ENCODE peak calls at places on chromosomes 2 and 18, in six cellular contexts. J is pancreas, H is gastrocnemius medialis, V is thoracic aorta, X is spleen, N is tibial artery. L is an unnamed sample.

GRCh38 chr18:24672165-24672950 is 211.9 kb downstream of the HRH4 start:
- DNase-seq in V (no peak), J (no peak), H (no peak), X (no peak), N (no peak), L (no peak)

GRCh38 chr18:23650963-23651927 is 11.5 kb downstream of the ANKRD29 start:
- DNase-seq in N (no peak), V (no peak), X (no peak), J (no peak), H (no peak), L (peak; percentile 40)

GRCh38 chr2:7748717-7749415 is 831.7 kb downstream of the RNF144A start:
- DNase-seq in J (no peak), H (no peak), N (no peak), V (no peak), X (no peak), L (no peak)

GRCh38 chr2:1091895-1092585 is 141.4 kb downstream of the SNTG2 start:
- DNase-seq in X (no peak), H (no peak), J (no peak), N (no peak), V (no peak), L (no peak)

GRCh38 chr2:45585267-45585861 is 25.7 kb downstream of the SRBD1 start:
- DNase-seq in V (peak; percentile 11), X (no peak), N (no peak), J (no peak), H (no peak), L (no peak)

GRCh38 chr2:203908344-203909185 is 28.0 kb upstream of the ICOS start:
- DNase-seq in J (no peak), N (no peak), V (no peak), H (no peak), X (no peak), L (no peak)

GRCh38 chr18:48655460-48655859 is 116.6 kb downstream of the CTIF start:
- DNase-seq in X (no peak), J (no peak), H (no peak), V (no peak), N (no peak), L (no peak)

GRCh38 chr18:11163668-11164067 is 14.3 kb upstream of the PIEZO2 start:
- DNase-seq in H (no peak), J (no peak), V (no peak), N (no peak), X (no peak), L (no peak)

GRCh38 chr18:79902640-79903039 is 48.8 kb downstream of the SLC66A2 start:
- DNase-seq in J (no peak), X (peak; percentile 65), N (peak; percentile 60), V (no peak), H (peak; percentile 9), L (no peak)

GRCh38 chr2:46167924-46168323 is 129.3 kb upstream of the EPAS1 start:
- DNase-seq in X (no peak), H (no peak), N (no peak), V (no peak), J (no peak), L (no peak)

GRCh38 chr2:159562248-159562647 is 54.1 kb downstream of the BAZ2B start:
- DNase-seq in H (no peak), N (no peak), X (no peak), V (no peak), J (no peak), L (peak; percentile 8)

GRCh38 chr2:83742117-83742782 is 716.8 kb downstream of the SUCLG1 start:
- DNase-seq in N (peak; percentile 60), J (no peak), V (no peak), X (no peak), H (peak; percentile 15), L (peak; percentile 71)

GRCh38 chr2:128268611-128269357 is 49.9 kb downstream of the HS6ST1 start:
- DNase-seq in J (peak; percentile 65), H (no peak), N (peak; percentile 58), V (no peak), X (no peak), L (no peak)

GRCh38 chr2:110816404-110817365 is 84.3 kb downstream of the ACOXL start:
- DNase-seq in N (no peak), H (peak; percentile 92), V (no peak), X (no peak), J (no peak), L (no peak)

GRCh38 chr2:32697156-32697555 is 69.3 kb downstream of the TTC27 start:
- DNase-seq in X (no peak), V (no peak), N (no peak), H (no peak), J (no peak), L (no peak)

GRCh38 chr18:7032537-7032936 is 85.1 kb downstream of the LAMA1 start:
- DNase-seq in V (no peak), X (no peak), H (no peak), J (no peak), N (no peak), L (no peak)

GRCh38 chr2:216985658-216986141 is 125.8 kb upstream of the TNP1 start:
- DNase-seq in V (no peak), H (no peak), X (no peak), J (no peak), N (no peak), L (no peak)

GRCh38 chr2:18589354-18589753 is at the start of gene NT5C1B:
- DNase-seq in N (no peak), X (no peak), J (no peak), H (no peak), V (no peak), L (no peak)
- TF ChIP-seq CTCF in N (no peak), X (no peak), J (no peak), H (no peak), V (no peak), L (no peak)

GRCh38 chr2:176446718-176447414 is 177.6 kb downstream of the MTX2 start:
- DNase-seq in N (no peak), J (no peak), V (no peak), H (no peak), X (no peak), L (no peak)

GRCh38 chr2:176447616-176448015 is 178.4 kb downstream of the MTX2 start:
- DNase-seq in H (no peak), N (no peak), J (no peak), X (no peak), V (no peak), L (no peak)

GRCh38 chr2:176449852-176450251 is 180.6 kb downstream of the MTX2 start:
- DNase-seq in H (no peak), X (no peak), V (no peak), N (no peak), J (no peak), L (no peak)

GRCh38 chr2:176443941-176444340 is 174.7 kb downstream of the MTX2 start:
- DNase-seq in V (no peak), J (no peak), H (no peak), N (no peak), X (no peak), L (no peak)

GRCh38 chr2:176445831-176446433 is 176.7 kb downstream of the MTX2 start:
- DNase-seq in N (no peak), V (no peak), J (no peak), H (no peak), X (no peak), L (no peak)
- H3K4me3 ChIP-seq in N (no peak overlapping the region), V (no peak overlapping the region), J (no peak overlapping the region), H (no peak overlapping the region), X (no peak overlapping the region), L (no peak overlapping the region)

GRCh38 chr2:196758474-196759377 is 40.8 kb downstream of the GTF3C3 start:
- DNase-seq in H (no peak), V (no peak), J (no peak), N (no peak), X (no peak), L (no peak)
- TF ChIP-seq CTCF in H (no peak), V (peak; percentile 17), J (no peak), N (peak; percentile 25), X (no peak), L (peak; percentile 26)

GRCh38 chr2:176096243-176096985 is 3.2 kb upstream of the HOXD12 start:
- DNase-seq in V (no peak), X (no peak), J (no peak), N (no peak), H (no peak), L (no peak)
- H3K4me3 ChIP-seq in V (peak overlapping the region; percentile 56), X (peak overlapping the region; percentile 43), J (no peak overlapping the region), N (peak overlapping the region; percentile 13), H (peak overlapping the region; percentile 62), L (no peak overlapping the region)

DNA sequence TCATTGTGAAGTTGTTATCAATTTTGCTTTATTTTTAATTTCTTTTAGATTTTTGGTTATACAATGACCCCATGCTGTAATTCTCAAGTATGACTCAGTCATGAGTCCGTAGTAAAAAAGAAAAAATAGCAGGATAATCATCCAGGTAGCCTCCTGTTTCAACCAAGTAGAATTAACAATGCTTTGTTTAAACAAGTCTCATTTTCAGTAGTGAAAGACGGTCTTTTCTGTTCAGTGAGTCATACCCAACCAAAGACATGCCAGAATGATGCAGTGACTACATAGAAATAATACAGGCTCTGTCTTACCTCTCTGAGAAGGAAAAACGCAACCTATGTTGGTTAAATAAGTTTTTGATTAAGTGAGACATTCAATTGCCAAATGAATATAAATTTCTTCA is 67.8 kb upstream of the DSC1 start:
- DNase-seq in V (no peak), J (no peak), N (no peak), X (no peak), H (no peak), L (no peak)
- TF ChIP-seq CTCF in V (no peak), J (no peak), N (no peak), X (no peak), H (no peak), L (no peak)

DNA sequence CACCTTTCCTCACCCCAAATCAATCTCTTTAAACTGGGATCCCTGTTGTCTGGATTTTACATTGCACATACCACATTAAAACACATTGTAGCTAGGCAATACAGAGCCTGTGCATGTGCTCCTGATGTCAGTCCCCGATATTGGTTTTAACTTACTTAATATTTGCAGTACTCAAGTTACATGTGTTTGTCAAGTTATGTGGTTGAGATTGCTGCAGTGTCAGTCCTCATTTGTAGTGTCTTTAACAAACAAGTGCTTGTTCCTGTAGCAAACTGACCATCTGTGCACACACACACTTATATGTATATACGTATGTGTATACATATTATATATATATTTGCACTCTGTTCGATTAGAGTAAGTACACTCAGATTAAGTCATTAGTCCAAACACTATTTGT is 10.4 kb upstream of the UBE2E3 start:
- DNase-seq in H (no peak), V (no peak), J (no peak), N (no peak), X (no peak), L (no peak)
- H3K4me3 ChIP-seq in H (no peak overlapping the region), V (no peak overlapping the region), J (no peak overlapping the region), N (no peak overlapping the region), X (no peak overlapping the region), L (no peak overlapping the region)

GRCh38 chr2:68737717-68738116 is 3.1 kb downstream of the ARHGAP25 start:
- DNase-seq in H (no peak), N (no peak), V (no peak), J (no peak), X (no peak), L (no peak)

GRCh38 chr2:68741805-68742306 is 7.2 kb downstream of the ARHGAP25 start:
- DNase-seq in J (no peak), H (no peak), X (no peak), N (no peak), V (no peak), L (no peak)

GRCh38 chr2:68740184-68740914 is 5.7 kb downstream of the ARHGAP25 start:
- DNase-seq in X (no peak), J (no peak), N (no peak), V (no peak), H (no peak), L (no peak)

GRCh38 chr2:68741238-68741637 is 6.6 kb downstream of the ARHGAP25 start:
- DNase-seq in N (no peak), V (no peak), J (no peak), X (no peak), H (no peak), L (no peak)

GRCh38 chr2:68739261-68740183 is 4.9 kb downstream of the ARHGAP25 start:
- DNase-seq in H (no peak), X (no peak), J (no peak), N (no peak), V (no peak), L (no peak)
- TF ChIP-seq CTCF in H (no peak), X (no peak), J (no peak), N (no peak), V (no peak), L (no peak)

L was measured in retinal pigment epithelial cell.